ENCODE peak calls at places on chromosomes 6 and 20, in five cellular contexts. One of them, this sample, is unnamed.

GRCh38 chr20:49037962-49038387 is 8.1 kb upstream of the CSE1L start:
- DNase-seq in spleen: no peak
- DNase-seq in heart left ventricle: no peak
- DNase-seq in PC-3: no peak
- DNase-seq in heart right ventricle: no peak
- DNase-seq in this sample: peak; percentile 28

GRCh38 chr6:73728548-73729205 is 32.7 kb downstream of the CD109 start:
- DNase-seq in PC-3: no peak
- DNase-seq in heart right ventricle: no peak
- DNase-seq in spleen: no peak
- DNase-seq in heart left ventricle: no peak
- DNase-seq in this sample: no peak

GRCh38 chr6:14040042-14040441 is 77.5 kb upstream of the CD83 start:
- DNase-seq in heart left ventricle: no peak
- DNase-seq in heart right ventricle: no peak
- DNase-seq in spleen: no peak
- DNase-seq in PC-3: no peak
- DNase-seq in this sample: no peak

GRCh38 chr6:127952831-127953230 is 52.0 kb upstream of the THEMIS start:
- DNase-seq in heart left ventricle: no peak
- DNase-seq in PC-3: no peak
- DNase-seq in heart right ventricle: no peak
- DNase-seq in spleen: no peak
- DNase-seq in this sample: no peak

GRCh38 chr6:47404436-47404835 is 73.2 kb upstream of the CD2AP start:
- DNase-seq in heart left ventricle: no peak
- DNase-seq in spleen: no peak
- DNase-seq in PC-3: peak; percentile 29
- DNase-seq in heart right ventricle: no peak
- DNase-seq in this sample: no peak

GRCh38 chr6:130033999-130034814 is 15.8 kb downstream of the L3MBTL3 start:
- DNase-seq in spleen: no peak
- DNase-seq in heart right ventricle: no peak
- DNase-seq in PC-3: peak; percentile 59
- DNase-seq in heart left ventricle: no peak
- DNase-seq in this sample: peak; percentile 72

GRCh38 chr20:4607287-4607713 is 114.4 kb upstream of the PRND start:
- DNase-seq in spleen: no peak
- DNase-seq in PC-3: peak; percentile 83
- DNase-seq in heart right ventricle: no peak
- DNase-seq in heart left ventricle: no peak
- DNase-seq in this sample: peak; percentile 54

GRCh38 chr6:129073651-129074419 is 190.9 kb downstream of the LAMA2 start:
- DNase-seq in spleen: no peak
- DNase-seq in PC-3: no peak
- DNase-seq in heart right ventricle: no peak
- DNase-seq in heart left ventricle: no peak
- DNase-seq in this sample: no peak

GRCh38 chr6:19156443-19156842 is 680.7 kb upstream of the ID4 start:
- DNase-seq in PC-3: no peak
- DNase-seq in heart right ventricle: no peak
- DNase-seq in heart left ventricle: no peak
- DNase-seq in spleen: no peak
- DNase-seq in this sample: no peak

GRCh38 chr6:10745116-10745515 is 2.5 kb upstream of the TMEM14B start:
- DNase-seq in heart left ventricle: no peak
- DNase-seq in heart right ventricle: no peak
- DNase-seq in spleen: no peak
- DNase-seq in PC-3: no peak
- DNase-seq in this sample: no peak

GRCh38 chr20:47348539-47349142 is 7.9 kb downstream of the ZMYND8 start:
- DNase-seq in heart right ventricle: no peak
- DNase-seq in spleen: no peak
- DNase-seq in PC-3: no peak
- DNase-seq in heart left ventricle: no peak
- DNase-seq in this sample: no peak

GRCh38 chr6:27889628-27890315 is 22.4 kb downstream of the OR2B2 start:
- DNase-seq in spleen: no peak
- DNase-seq in heart left ventricle: no peak
- DNase-seq in heart right ventricle: no peak
- DNase-seq in PC-3: no peak
- DNase-seq in this sample: no peak

GRCh38 chr6:17417817-17418216 is 24.4 kb downstream of the CAP2 start:
- DNase-seq in PC-3: peak; percentile 95
- DNase-seq in spleen: no peak
- DNase-seq in heart right ventricle: no peak
- DNase-seq in heart left ventricle: no peak
- DNase-seq in this sample: peak; percentile 88

GRCh38 chr6:2580996-2581395 is 169.7 kb downstream of the MYLK4 start:
- DNase-seq in heart left ventricle: no peak
- DNase-seq in spleen: no peak
- DNase-seq in heart right ventricle: no peak
- DNase-seq in PC-3: no peak
- DNase-seq in this sample: no peak

GRCh38 chr20:3785240-3786125 is 1.1 kb downstream of the CENPB start:
- DNase-seq in spleen: peak; percentile 89
- DNase-seq in PC-3: peak; percentile 36
- DNase-seq in heart right ventricle: no peak
- DNase-seq in heart left ventricle: no peak
- DNase-seq in this sample: no peak

GRCh38 chr20:16158976-16159286 is 414.3 kb downstream of the KIF16B start:
- DNase-seq in PC-3: no peak
- DNase-seq in spleen: no peak
- DNase-seq in heart left ventricle: no peak
- DNase-seq in heart right ventricle: no peak
- DNase-seq in this sample: no peak
- H3K27ac ChIP-seq in PC-3: no peak overlapping the region
- H3K27ac ChIP-seq in spleen: peak overlapping the region; percentile 71
- H3K27ac ChIP-seq in heart left ventricle: no peak overlapping the region
- H3K27ac ChIP-seq in heart right ventricle: no peak overlapping the region
- H3K27ac ChIP-seq in this sample: no peak overlapping the region

GRCh38 chr20:42272516-42272915 is 654.3 kb upstream of the CHD6 start:
- DNase-seq in PC-3: no peak
- DNase-seq in heart left ventricle: no peak
- DNase-seq in heart right ventricle: no peak
- DNase-seq in spleen: no peak
- DNase-seq in this sample: no peak

GRCh38 chr20:42270539-42270938 is 652.4 kb upstream of the CHD6 start:
- DNase-seq in heart left ventricle: no peak
- DNase-seq in heart right ventricle: no peak
- DNase-seq in PC-3: no peak
- DNase-seq in spleen: no peak
- DNase-seq in this sample: no peak

DNA sequence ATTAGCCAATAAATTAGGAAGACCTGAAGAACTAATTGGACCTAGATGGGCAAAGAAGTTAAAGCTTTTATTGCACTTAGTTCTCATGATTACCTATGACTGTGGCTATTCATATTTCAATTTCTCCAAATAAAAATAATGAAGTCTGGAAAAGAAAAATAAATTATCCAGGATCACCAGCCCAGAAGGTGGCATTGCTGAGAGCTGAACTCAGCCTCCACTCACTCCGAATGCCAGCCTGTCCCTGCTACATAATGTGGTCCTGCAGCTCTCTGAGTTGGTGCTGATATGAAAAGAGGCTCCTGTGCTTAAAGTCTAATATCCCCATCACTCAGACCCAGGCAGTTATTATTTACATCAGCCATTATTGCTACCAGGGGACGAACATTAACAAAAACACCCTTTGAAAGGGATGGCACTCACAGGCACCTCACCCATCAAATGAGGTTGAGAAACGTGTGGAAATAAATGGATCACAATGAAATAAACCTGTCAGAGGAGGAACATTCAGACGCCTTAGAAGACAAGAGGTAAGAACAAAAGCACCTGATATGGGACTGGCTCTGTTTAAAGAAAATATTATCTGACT is 649.7 kb upstream of the CHD6 start:
- DNase-seq in spleen: no peak
- DNase-seq in PC-3: no peak
- DNase-seq in heart left ventricle: no peak
- DNase-seq in heart right ventricle: no peak
- DNase-seq in this sample: no peak
- H3K9me3 ChIP-seq in spleen: no peaks in the 10 kb centered on the region
- H3K9me3 ChIP-seq in PC-3: peaks cover 15% of the 10 kb centered on the region
- H3K9me3 ChIP-seq in heart left ventricle: no peaks in the 10 kb centered on the region
- H3K9me3 ChIP-seq in heart right ventricle: no peaks in the 10 kb centered on the region
- H3K9me3 ChIP-seq in this sample: no peaks in the 10 kb centered on the region

DNA sequence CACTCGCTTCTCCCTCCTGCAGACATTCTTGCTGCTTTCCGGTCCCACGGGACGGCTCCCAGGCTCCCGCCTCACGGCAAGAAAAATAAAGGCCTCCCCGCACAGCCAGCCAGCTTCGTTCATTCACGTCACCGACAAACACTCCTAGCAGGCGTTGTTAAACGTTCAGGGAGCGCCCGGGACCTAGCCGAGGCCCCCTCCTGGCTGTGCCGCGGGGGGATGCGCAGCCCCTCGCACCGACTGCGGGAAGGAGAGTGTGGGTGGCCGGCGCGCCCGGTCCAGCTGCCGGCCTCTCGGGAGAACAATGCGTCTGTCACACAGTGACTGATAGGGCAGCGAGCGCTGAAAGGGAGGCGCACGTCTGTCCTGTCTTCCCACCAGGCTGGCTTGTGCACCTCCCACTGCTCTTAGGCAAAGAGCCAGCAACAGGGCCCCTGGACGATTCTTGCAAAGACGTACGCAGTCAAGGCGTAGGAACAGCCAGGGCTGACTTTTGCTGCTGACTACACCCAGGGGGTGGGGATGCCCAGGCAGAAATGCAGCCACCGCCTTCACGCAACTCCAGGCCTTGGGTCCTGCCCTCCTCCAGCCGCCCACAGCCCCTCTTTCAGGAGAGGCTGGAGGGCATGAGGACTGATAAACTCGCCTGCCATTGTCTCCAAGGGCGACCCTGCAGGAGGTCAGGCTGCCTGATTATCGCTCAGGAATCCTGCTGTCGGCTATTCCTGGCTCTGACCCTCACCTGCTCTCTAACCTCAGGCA is 61.8 kb upstream of the HDDC2 start:
- DNase-seq in heart right ventricle: peak; percentile 70
- DNase-seq in PC-3: no peak
- DNase-seq in spleen: peak; percentile 72
- DNase-seq in heart left ventricle: peak; percentile 88
- DNase-seq in this sample: peak; percentile 82
- H3K27ac ChIP-seq in heart right ventricle: peak overlapping the region; percentile 90
- H3K27ac ChIP-seq in PC-3: no peak overlapping the region
- H3K27ac ChIP-seq in spleen: no peak overlapping the region
- H3K27ac ChIP-seq in heart left ventricle: peak overlapping the region; percentile 81
- H3K27ac ChIP-seq in this sample: peak overlapping the region; percentile 33

GRCh38 chr6:105972440-105972839 is 113.7 kb upstream of the PRDM1 start:
- DNase-seq in PC-3: no peak
- DNase-seq in spleen: no peak
- DNase-seq in heart right ventricle: no peak
- DNase-seq in heart left ventricle: no peak
- DNase-seq in this sample: no peak

GRCh38 chr6:105968230-105968954 is 117.7 kb upstream of the PRDM1 start:
- DNase-seq in heart right ventricle: no peak
- DNase-seq in PC-3: peak; percentile 75
- DNase-seq in heart left ventricle: no peak
- DNase-seq in spleen: no peak
- DNase-seq in this sample: no peak

GRCh38 chr6:105965042-105965760 is 120.9 kb upstream of the PRDM1 start:
- DNase-seq in heart right ventricle: no peak
- DNase-seq in PC-3: no peak
- DNase-seq in spleen: no peak
- DNase-seq in heart left ventricle: no peak
- DNase-seq in this sample: no peak

DNA sequence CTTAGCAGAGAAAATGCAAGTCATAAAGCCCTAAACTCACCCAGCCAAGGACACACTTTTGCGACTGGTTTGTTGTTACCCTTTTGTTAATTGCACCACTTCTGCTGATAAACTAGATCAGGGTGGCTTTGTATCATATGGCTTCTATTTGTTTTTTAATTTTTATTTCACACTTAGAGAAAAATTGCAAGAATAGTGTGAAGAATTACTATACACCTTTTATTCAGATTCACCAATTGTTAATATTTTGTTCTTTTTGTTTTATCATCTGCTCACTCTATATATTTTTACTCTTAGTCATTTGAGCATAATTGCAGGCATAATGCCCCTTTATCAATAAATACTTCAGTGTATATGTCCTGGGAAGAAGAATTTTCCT is 117.2 kb upstream of the PRDM1 start:
- DNase-seq in spleen: no peak
- DNase-seq in PC-3: no peak
- DNase-seq in heart left ventricle: no peak
- DNase-seq in heart right ventricle: no peak
- DNase-seq in this sample: no peak
- H3K9me3 ChIP-seq in spleen: peaks cover 9% of the 10 kb centered on the region
- H3K9me3 ChIP-seq in PC-3: peaks cover 10% of the 10 kb centered on the region
- H3K9me3 ChIP-seq in heart left ventricle: no peaks in the 10 kb centered on the region
- H3K9me3 ChIP-seq in heart right ventricle: peaks cover 21% of the 10 kb centered on the region
- H3K9me3 ChIP-seq in this sample: no peaks in the 10 kb centered on the region

DNA sequence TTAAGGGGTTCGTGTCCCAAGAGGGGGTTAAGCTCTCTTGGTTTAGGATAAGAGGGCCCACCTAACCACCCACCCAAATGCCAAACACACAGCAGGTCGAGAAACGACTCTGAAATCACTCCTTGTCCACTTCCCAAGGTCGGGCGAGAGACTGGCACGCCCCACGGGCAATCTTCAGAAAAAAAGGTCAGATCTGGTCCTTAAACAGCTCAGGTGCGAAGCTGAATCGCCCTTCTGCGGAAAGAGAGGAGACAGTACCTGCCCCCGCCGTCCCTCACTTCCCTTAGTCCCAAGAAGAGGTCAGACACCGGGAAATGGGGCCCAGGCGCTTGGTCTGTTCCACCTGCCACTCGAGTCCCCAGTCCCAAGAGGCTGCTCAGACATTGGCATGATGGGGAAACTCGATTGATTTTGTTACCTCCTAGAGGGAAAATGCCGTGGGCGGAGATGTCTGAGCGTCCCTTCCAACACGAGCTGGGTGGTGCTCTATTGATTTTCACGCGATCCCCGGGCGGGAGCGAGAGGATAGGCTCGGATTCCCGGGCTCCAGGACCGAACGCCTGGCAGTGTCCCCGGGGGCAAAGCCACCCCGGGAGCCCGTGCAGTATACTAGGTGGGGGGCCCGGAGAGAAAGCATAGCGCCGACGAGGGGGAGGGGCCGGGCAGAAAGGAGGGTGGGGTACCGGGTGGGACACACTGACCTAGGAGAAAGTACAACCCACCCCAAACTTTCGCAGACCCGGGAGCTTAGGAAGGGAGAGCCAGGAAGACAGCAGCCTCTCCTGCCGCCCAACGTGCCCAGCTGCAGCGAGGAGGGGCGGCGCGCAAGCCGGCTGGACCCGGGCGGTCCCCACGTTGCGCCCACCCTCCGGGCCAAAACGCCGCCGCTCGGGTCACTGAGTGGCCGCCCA is 1.1 kb upstream of the SAMD5 start:
- DNase-seq in spleen: no peak
- DNase-seq in heart left ventricle: no peak
- DNase-seq in heart right ventricle: peak; percentile 15
- DNase-seq in PC-3: peak; percentile 33
- DNase-seq in this sample: peak; percentile 56
- H3K27ac ChIP-seq in spleen: peak overlapping the region; percentile 54
- H3K27ac ChIP-seq in heart left ventricle: peak overlapping the region; percentile 67
- H3K27ac ChIP-seq in heart right ventricle: peak overlapping the region; percentile 55
- H3K27ac ChIP-seq in PC-3: no peak overlapping the region
- H3K27ac ChIP-seq in this sample: peak overlapping the region; percentile 32